ENCODE peak calls at places on chromosomes 16 and 17, in nine cellular contexts. One of them, this sample, is unnamed. For H3K27me3, the result is how much of the 10 kb centered on the place peaks cover.

GRCh38 chr17:56424005-56424404 is 169.5 kb upstream of the NOG start:
- DNase-seq in stomach: no peak
- DNase-seq in breast epithelium: no peak
- DNase-seq in tibial artery: no peak
- DNase-seq in brain microvascular endothelial cell: no peak
- DNase-seq in cardiac muscle cell: no peak
- DNase-seq in CD8-positive, alpha-beta T cell: no peak
- DNase-seq in left ventricle myocardium inferior: no peak
- DNase-seq in dorsolateral prefrontal cortex: no peak
- DNase-seq in this sample: no peak

GRCh38 chr16:49336581-49336980 is 37.0 kb upstream of the C16orf78 start:
- DNase-seq in dorsolateral prefrontal cortex: no peak
- DNase-seq in left ventricle myocardium inferior: no peak
- DNase-seq in tibial artery: no peak
- DNase-seq in cardiac muscle cell: no peak
- DNase-seq in stomach: peak
- DNase-seq in brain microvascular endothelial cell: no peak
- DNase-seq in CD8-positive, alpha-beta T cell: no peak
- DNase-seq in breast epithelium: no peak
- DNase-seq in this sample: no peak

GRCh38 chr16:87209808-87210512 is 107.2 kb downstream of the C16orf95 start:
- DNase-seq in left ventricle myocardium inferior: no peak
- DNase-seq in cardiac muscle cell: no peak
- DNase-seq in CD8-positive, alpha-beta T cell: no peak
- DNase-seq in breast epithelium: no peak
- DNase-seq in tibial artery: peak
- DNase-seq in dorsolateral prefrontal cortex: no peak
- DNase-seq in stomach: no peak
- DNase-seq in brain microvascular endothelial cell: no peak
- DNase-seq in this sample: no peak

GRCh38 chr16:515175-515962 is 12.1 kb upstream of the CAPN15 start:
- DNase-seq in tibial artery: no peak
- DNase-seq in breast epithelium: no peak
- DNase-seq in brain microvascular endothelial cell: no peak
- DNase-seq in cardiac muscle cell: no peak
- DNase-seq in stomach: no peak
- DNase-seq in dorsolateral prefrontal cortex: no peak
- DNase-seq in left ventricle myocardium inferior: no peak
- DNase-seq in CD8-positive, alpha-beta T cell: no peak
- DNase-seq in this sample: no peak

GRCh38 chr17:61926831-61927210 is 961 bp downstream of the INTS2 start:
- DNase-seq in breast epithelium: no peak
- DNase-seq in CD8-positive, alpha-beta T cell: no peak
- DNase-seq in dorsolateral prefrontal cortex: no peak
- DNase-seq in cardiac muscle cell: no peak
- DNase-seq in tibial artery: no peak
- DNase-seq in stomach: no peak
- DNase-seq in brain microvascular endothelial cell: no peak
- DNase-seq in left ventricle myocardium inferior: no peak
- DNase-seq in this sample: no peak

GRCh38 chr17:52159159-52159809 is 770 bp upstream of the CA10 start:
- DNase-seq in cardiac muscle cell: no peak
- DNase-seq in dorsolateral prefrontal cortex: no peak
- DNase-seq in brain microvascular endothelial cell: no peak
- DNase-seq in left ventricle myocardium inferior: no peak
- DNase-seq in breast epithelium: no peak
- DNase-seq in CD8-positive, alpha-beta T cell: no peak
- DNase-seq in stomach: no peak
- DNase-seq in tibial artery: no peak
- DNase-seq in this sample: no peak

GRCh38 chr17:16940116-16940881 is 31.6 kb downstream of the TNFRSF13B start:
- DNase-seq in stomach: peak
- DNase-seq in CD8-positive, alpha-beta T cell: no peak
- DNase-seq in brain microvascular endothelial cell: no peak
- DNase-seq in tibial artery: no peak
- DNase-seq in left ventricle myocardium inferior: no peak
- DNase-seq in cardiac muscle cell: no peak
- DNase-seq in breast epithelium: no peak
- DNase-seq in dorsolateral prefrontal cortex: no peak
- DNase-seq in this sample: peak

GRCh38 chr16:81158964-81159363 is 62.8 kb upstream of the GCSH start:
- DNase-seq in breast epithelium: no peak
- DNase-seq in brain microvascular endothelial cell: no peak
- DNase-seq in stomach: no peak
- DNase-seq in CD8-positive, alpha-beta T cell: no peak
- DNase-seq in tibial artery: no peak
- DNase-seq in dorsolateral prefrontal cortex: peak
- DNase-seq in left ventricle myocardium inferior: no peak
- DNase-seq in cardiac muscle cell: no peak
- DNase-seq in this sample: no peak

GRCh38 chr17:40555296-40556190 is 9.7 kb downstream of the CCR7 start:
- DNase-seq in cardiac muscle cell: no peak
- DNase-seq in breast epithelium: peak
- DNase-seq in CD8-positive, alpha-beta T cell: no peak
- DNase-seq in stomach: peak
- DNase-seq in tibial artery: peak
- DNase-seq in dorsolateral prefrontal cortex: peak
- DNase-seq in brain microvascular endothelial cell: no peak
- DNase-seq in left ventricle myocardium inferior: peak
- DNase-seq in this sample: no peak

GRCh38 chr17:7233701-7234099 is 617 bp downstream of the DVL2 start:
- DNase-seq in CD8-positive, alpha-beta T cell: no peak
- DNase-seq in cardiac muscle cell: no peak
- DNase-seq in breast epithelium: no peak
- DNase-seq in tibial artery: no peak
- DNase-seq in dorsolateral prefrontal cortex: no peak
- DNase-seq in brain microvascular endothelial cell: peak
- DNase-seq in left ventricle myocardium inferior: no peak
- DNase-seq in stomach: no peak
- DNase-seq in this sample: no peak

GRCh38 chr17:58329035-58329807 is 626 bp upstream of the TSPOAP1 start:
- DNase-seq in dorsolateral prefrontal cortex: peak
- DNase-seq in cardiac muscle cell: peak
- DNase-seq in CD8-positive, alpha-beta T cell: peak
- DNase-seq in breast epithelium: no peak
- DNase-seq in tibial artery: no peak
- DNase-seq in stomach: peak
- DNase-seq in brain microvascular endothelial cell: no peak
- DNase-seq in left ventricle myocardium inferior: peak
- DNase-seq in this sample: peak

GRCh38 chr16:24150282-24150681 is 105.9 kb upstream of the CACNG3 start:
- DNase-seq in stomach: no peak
- DNase-seq in tibial artery: no peak
- DNase-seq in left ventricle myocardium inferior: no peak
- DNase-seq in dorsolateral prefrontal cortex: no peak
- DNase-seq in brain microvascular endothelial cell: no peak
- DNase-seq in CD8-positive, alpha-beta T cell: no peak
- DNase-seq in cardiac muscle cell: no peak
- DNase-seq in breast epithelium: no peak
- DNase-seq in this sample: no peak

GRCh38 chr16:27326738-27327585 is 13.2 kb downstream of the IL4R start:
- DNase-seq in dorsolateral prefrontal cortex: peak
- DNase-seq in breast epithelium: peak
- DNase-seq in left ventricle myocardium inferior: peak
- DNase-seq in CD8-positive, alpha-beta T cell: peak
- DNase-seq in stomach: peak
- DNase-seq in tibial artery: peak
- DNase-seq in brain microvascular endothelial cell: peak
- DNase-seq in cardiac muscle cell: peak
- DNase-seq in this sample: peak

GRCh38 chr16:84588991-84589390 is 28.9 kb downstream of the COTL1 start:
- DNase-seq in brain microvascular endothelial cell: no peak
- DNase-seq in left ventricle myocardium inferior: no peak
- DNase-seq in tibial artery: no peak
- DNase-seq in CD8-positive, alpha-beta T cell: no peak
- DNase-seq in stomach: no peak
- DNase-seq in dorsolateral prefrontal cortex: no peak
- DNase-seq in cardiac muscle cell: no peak
- DNase-seq in breast epithelium: no peak
- DNase-seq in this sample: no peak

GRCh38 chr17:55424893-55425540 is 3.4 kb upstream of the MMD start:
- DNase-seq in cardiac muscle cell: no peak
- DNase-seq in stomach: no peak
- DNase-seq in brain microvascular endothelial cell: no peak
- DNase-seq in tibial artery: no peak
- DNase-seq in breast epithelium: no peak
- DNase-seq in dorsolateral prefrontal cortex: no peak
- DNase-seq in CD8-positive, alpha-beta T cell: no peak
- DNase-seq in left ventricle myocardium inferior: no peak
- DNase-seq in this sample: no peak

GRCh38 chr16:66189951-66190350 is 176.5 kb upstream of the CDH5 start:
- DNase-seq in brain microvascular endothelial cell: peak
- DNase-seq in left ventricle myocardium inferior: no peak
- DNase-seq in stomach: no peak
- DNase-seq in CD8-positive, alpha-beta T cell: no peak
- DNase-seq in dorsolateral prefrontal cortex: peak
- DNase-seq in tibial artery: no peak
- DNase-seq in cardiac muscle cell: no peak
- DNase-seq in breast epithelium: no peak
- DNase-seq in this sample: no peak

GRCh38 chr16:546909-547770 is 13.1 kb upstream of the PRR35 start:
- DNase-seq in stomach: peak
- DNase-seq in tibial artery: no peak
- DNase-seq in CD8-positive, alpha-beta T cell: peak
- DNase-seq in left ventricle myocardium inferior: peak
- DNase-seq in dorsolateral prefrontal cortex: peak
- DNase-seq in brain microvascular endothelial cell: no peak
- DNase-seq in cardiac muscle cell: peak
- DNase-seq in breast epithelium: peak
- DNase-seq in this sample: peak

GRCh38 chr16:86993426-86994110 is 323.6 kb downstream of the C16orf95 start:
- DNase-seq in tibial artery: peak
- DNase-seq in left ventricle myocardium inferior: no peak
- DNase-seq in cardiac muscle cell: no peak
- DNase-seq in brain microvascular endothelial cell: no peak
- DNase-seq in CD8-positive, alpha-beta T cell: no peak
- DNase-seq in stomach: no peak
- DNase-seq in dorsolateral prefrontal cortex: no peak
- DNase-seq in breast epithelium: no peak
- DNase-seq in this sample: no peak

GRCh38 chr17:28216032-28216431 is 103.0 kb upstream of the TMEM97 start:
- DNase-seq in CD8-positive, alpha-beta T cell: no peak
- DNase-seq in brain microvascular endothelial cell: no peak
- DNase-seq in tibial artery: no peak
- DNase-seq in breast epithelium: no peak
- DNase-seq in cardiac muscle cell: no peak
- DNase-seq in stomach: no peak
- DNase-seq in left ventricle myocardium inferior: no peak
- DNase-seq in dorsolateral prefrontal cortex: no peak
- DNase-seq in this sample: no peak

GRCh38 chr16:52671560-52671959 is 124.6 kb upstream of the TOX3 start:
- DNase-seq in left ventricle myocardium inferior: no peak
- DNase-seq in stomach: no peak
- DNase-seq in tibial artery: no peak
- DNase-seq in breast epithelium: no peak
- DNase-seq in brain microvascular endothelial cell: no peak
- DNase-seq in cardiac muscle cell: no peak
- DNase-seq in CD8-positive, alpha-beta T cell: no peak
- DNase-seq in dorsolateral prefrontal cortex: no peak
- DNase-seq in this sample: no peak

GRCh38 chr17:43674394-43674793 is 12.7 kb upstream of the MEOX1 start:
- DNase-seq in brain microvascular endothelial cell: no peak
- DNase-seq in left ventricle myocardium inferior: no peak
- DNase-seq in tibial artery: no peak
- DNase-seq in cardiac muscle cell: no peak
- DNase-seq in CD8-positive, alpha-beta T cell: no peak
- DNase-seq in stomach: no peak
- DNase-seq in dorsolateral prefrontal cortex: no peak
- DNase-seq in breast epithelium: no peak
- DNase-seq in this sample: no peak
- H3K27ac ChIP-seq in brain microvascular endothelial cell: no peak
- H3K27ac ChIP-seq in left ventricle myocardium inferior: no peak
- H3K27ac ChIP-seq in tibial artery: no peak
- H3K27ac ChIP-seq in cardiac muscle cell: no peak
- H3K27ac ChIP-seq in CD8-positive, alpha-beta T cell: no peak
- H3K27ac ChIP-seq in stomach: no peak
- H3K27ac ChIP-seq in dorsolateral prefrontal cortex: no peak
- H3K27ac ChIP-seq in breast epithelium: no peak
- H3K27ac ChIP-seq in this sample: no peak

GRCh38 chr17:49224198-49224996 is 6.2 kb downstream of the PHOSPHO1 start:
- DNase-seq in cardiac muscle cell: peak
- DNase-seq in left ventricle myocardium inferior: no peak
- DNase-seq in brain microvascular endothelial cell: no peak
- DNase-seq in tibial artery: no peak
- DNase-seq in dorsolateral prefrontal cortex: no peak
- DNase-seq in breast epithelium: no peak
- DNase-seq in CD8-positive, alpha-beta T cell: peak
- DNase-seq in stomach: peak
- DNase-seq in this sample: peak
- H3K4me3 ChIP-seq in cardiac muscle cell: peak
- H3K4me3 ChIP-seq in left ventricle myocardium inferior: peak
- H3K4me3 ChIP-seq in brain microvascular endothelial cell: peak
- H3K4me3 ChIP-seq in tibial artery: no peak
- H3K4me3 ChIP-seq in dorsolateral prefrontal cortex: peak
- H3K4me3 ChIP-seq in breast epithelium: peak
- H3K4me3 ChIP-seq in CD8-positive, alpha-beta T cell: peak
- H3K4me3 ChIP-seq in stomach: peak
- H3K4me3 ChIP-seq in this sample: peak

DNA sequence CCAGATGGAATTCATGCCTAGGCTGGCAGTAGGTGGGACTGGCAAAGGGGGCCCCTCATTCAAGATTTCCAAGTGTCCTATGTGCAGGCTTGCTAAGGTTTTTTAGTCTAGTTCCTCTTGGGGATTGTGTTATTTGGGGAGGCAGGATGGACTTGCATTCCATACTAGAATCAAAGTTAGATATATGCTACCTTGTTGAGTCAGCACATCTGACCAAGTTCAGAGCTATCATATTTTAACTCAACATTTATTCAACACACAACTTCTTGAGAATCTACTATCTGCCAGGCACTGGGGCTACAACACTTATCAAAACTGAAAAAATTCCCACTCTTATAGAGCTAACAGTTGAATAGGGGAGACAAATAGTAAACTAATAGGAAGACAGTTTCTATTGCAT is 6.7 kb downstream of the GP2 start:
- DNase-seq in left ventricle myocardium inferior: no peak
- DNase-seq in tibial artery: no peak
- DNase-seq in breast epithelium: no peak
- DNase-seq in brain microvascular endothelial cell: no peak
- DNase-seq in cardiac muscle cell: no peak
- DNase-seq in stomach: no peak
- DNase-seq in CD8-positive, alpha-beta T cell: no peak
- DNase-seq in dorsolateral prefrontal cortex: no peak
- DNase-seq in this sample: no peak
- H3K27me3 ChIP-seq in left ventricle myocardium inferior: half or more
- H3K27me3 ChIP-seq in tibial artery: under half
- H3K27me3 ChIP-seq in breast epithelium: under half
- H3K27me3 ChIP-seq in brain microvascular endothelial cell: under half
- H3K27me3 ChIP-seq in cardiac muscle cell: under half
- H3K27me3 ChIP-seq in stomach: under half
- H3K27me3 ChIP-seq in CD8-positive, alpha-beta T cell: under half
- H3K27me3 ChIP-seq in dorsolateral prefrontal cortex: under half
- H3K27me3 ChIP-seq in this sample: under half

DNA sequence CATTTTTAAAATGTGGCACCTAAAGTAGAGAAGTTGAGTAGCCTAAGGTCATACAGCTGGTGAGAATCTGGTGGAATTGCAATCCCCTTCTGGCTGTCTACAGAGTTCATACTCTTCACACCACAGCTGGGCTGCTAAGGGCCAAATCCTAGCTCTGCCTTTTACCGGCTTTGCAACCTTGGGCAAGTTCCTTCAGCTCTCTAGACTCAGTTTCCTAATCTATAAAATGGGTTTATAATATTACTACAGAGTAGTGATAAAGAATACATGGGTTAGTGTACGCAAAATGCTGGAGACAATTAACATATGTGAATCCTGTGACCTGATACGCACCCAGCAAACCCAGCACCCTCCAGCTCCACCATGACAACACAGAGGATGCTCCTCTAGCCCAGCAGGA is 298.2 kb upstream of the MAF start:
- DNase-seq in cardiac muscle cell: no peak
- DNase-seq in CD8-positive, alpha-beta T cell: no peak
- DNase-seq in dorsolateral prefrontal cortex: no peak
- DNase-seq in brain microvascular endothelial cell: no peak
- DNase-seq in breast epithelium: no peak
- DNase-seq in left ventricle myocardium inferior: no peak
- DNase-seq in tibial artery: no peak
- DNase-seq in stomach: no peak
- DNase-seq in this sample: no peak
- H3K27ac ChIP-seq in cardiac muscle cell: no peak
- H3K27ac ChIP-seq in CD8-positive, alpha-beta T cell: no peak
- H3K27ac ChIP-seq in dorsolateral prefrontal cortex: no peak
- H3K27ac ChIP-seq in brain microvascular endothelial cell: peak
- H3K27ac ChIP-seq in breast epithelium: no peak
- H3K27ac ChIP-seq in left ventricle myocardium inferior: no peak
- H3K27ac ChIP-seq in tibial artery: no peak
- H3K27ac ChIP-seq in stomach: no peak
- H3K27ac ChIP-seq in this sample: no peak